ENCODE peak calls at places on chromosome 6, in six cellular contexts. One of them, this sample, is unnamed.

GRCh38 chr6:121932071-121933009 is 467.1 kb upstream of the HSF2 start:
- DNase-seq in small intestine: peak; percentile 17
- DNase-seq in OCI-LY7: no peak
- DNase-seq in Peyer's patch: peak; percentile 43
- DNase-seq in ascending aorta: peak; percentile 71
- DNase-seq in ovary: no peak
- DNase-seq in this sample: no peak

GRCh38 chr6:34900321-34901031 is 11.4 kb downstream of the ANKS1A start:
- DNase-seq in small intestine: no peak
- DNase-seq in OCI-LY7: no peak
- DNase-seq in Peyer's patch: no peak
- DNase-seq in ascending aorta: no peak
- DNase-seq in ovary: no peak
- DNase-seq in this sample: no peak

GRCh38 chr6:55033021-55033546 is 141.2 kb upstream of the HCRTR2 start:
- DNase-seq in small intestine: no peak
- DNase-seq in OCI-LY7: no peak
- DNase-seq in Peyer's patch: no peak
- DNase-seq in ascending aorta: no peak
- DNase-seq in ovary: no peak
- DNase-seq in this sample: no peak

GRCh38 chr6:166556871-166557322 is 29.6 kb downstream of the RAMACL start:
- DNase-seq in small intestine: peak; percentile 83
- DNase-seq in OCI-LY7: no peak
- DNase-seq in Peyer's patch: peak; percentile 73
- DNase-seq in ascending aorta: peak; percentile 97
- DNase-seq in ovary: peak; percentile 55
- DNase-seq in this sample: peak; percentile 98

GRCh38 chr6:53306819-53307347 is 41.9 kb downstream of the ELOVL5 start:
- DNase-seq in small intestine: peak; percentile 84
- DNase-seq in OCI-LY7: no peak
- DNase-seq in Peyer's patch: no peak
- DNase-seq in ascending aorta: no peak
- DNase-seq in ovary: no peak
- DNase-seq in this sample: no peak

GRCh38 chr6:93779086-93779858 is 359.9 kb upstream of the EPHA7 start:
- DNase-seq in small intestine: no peak
- DNase-seq in OCI-LY7: no peak
- DNase-seq in Peyer's patch: no peak
- DNase-seq in ascending aorta: no peak
- DNase-seq in ovary: no peak
- DNase-seq in this sample: no peak

GRCh38 chr6:135251964-135252429 is 70.9 kb downstream of the MYB start:
- DNase-seq in small intestine: peak; percentile 31
- DNase-seq in OCI-LY7: no peak
- DNase-seq in Peyer's patch: no peak
- DNase-seq in ascending aorta: no peak
- DNase-seq in ovary: no peak
- DNase-seq in this sample: no peak

GRCh38 chr6:88047510-88048150 is at the start of gene SPACA1:
- DNase-seq in small intestine: no peak
- DNase-seq in OCI-LY7: no peak
- DNase-seq in Peyer's patch: no peak
- DNase-seq in ascending aorta: no peak
- DNase-seq in ovary: no peak
- DNase-seq in this sample: no peak

GRCh38 chr6:74715362-74716068 is 490.3 kb downstream of the COL12A1 start:
- DNase-seq in small intestine: no peak
- DNase-seq in OCI-LY7: no peak
- DNase-seq in Peyer's patch: no peak
- DNase-seq in ascending aorta: no peak
- DNase-seq in ovary: no peak
- DNase-seq in this sample: no peak

GRCh38 chr6:137853569-137854213 is 13.4 kb upstream of the TNFAIP3 start:
- DNase-seq in small intestine: no peak
- DNase-seq in OCI-LY7: no peak
- DNase-seq in Peyer's patch: no peak
- DNase-seq in ascending aorta: no peak
- DNase-seq in ovary: no peak
- DNase-seq in this sample: no peak

GRCh38 chr6:48140221-48140620 is 29.2 kb upstream of the PTCHD4 start:
- DNase-seq in small intestine: no peak
- DNase-seq in OCI-LY7: no peak
- DNase-seq in Peyer's patch: no peak
- DNase-seq in ascending aorta: no peak
- DNase-seq in ovary: no peak
- DNase-seq in this sample: no peak

GRCh38 chr6:151765444-151765886 is 42.0 kb upstream of the ESR1 start:
- DNase-seq in small intestine: peak; percentile 57
- DNase-seq in OCI-LY7: peak; percentile 52
- DNase-seq in Peyer's patch: no peak
- DNase-seq in ascending aorta: peak; percentile 75
- DNase-seq in ovary: peak; percentile 48
- DNase-seq in this sample: peak; percentile 50

GRCh38 chr6:37516920-37517405 is 17.3 kb upstream of the CCDC167 start:
- DNase-seq in small intestine: peak; percentile 31
- DNase-seq in OCI-LY7: no peak
- DNase-seq in Peyer's patch: no peak
- DNase-seq in ascending aorta: no peak
- DNase-seq in ovary: no peak
- DNase-seq in this sample: no peak

GRCh38 chr6:14542670-14543366 is 425.2 kb downstream of the CD83 start:
- DNase-seq in small intestine: no peak
- DNase-seq in OCI-LY7: peak; percentile 24
- DNase-seq in Peyer's patch: peak; percentile 63
- DNase-seq in ascending aorta: no peak
- DNase-seq in ovary: no peak
- DNase-seq in this sample: no peak

GRCh38 chr6:88814909-88815308 is 148.5 kb downstream of the RNGTT start:
- DNase-seq in small intestine: peak; percentile 47
- DNase-seq in OCI-LY7: no peak
- DNase-seq in Peyer's patch: peak; percentile 50
- DNase-seq in ascending aorta: no peak
- DNase-seq in ovary: no peak
- DNase-seq in this sample: no peak

GRCh38 chr6:49541210-49541724 is 9.2 kb upstream of the C6orf141 start:
- DNase-seq in small intestine: peak; percentile 52
- DNase-seq in OCI-LY7: no peak
- DNase-seq in Peyer's patch: no peak
- DNase-seq in ascending aorta: no peak
- DNase-seq in ovary: no peak
- DNase-seq in this sample: no peak

GRCh38 chr6:87183687-87184086 is 28.3 kb downstream of the ZNF292 start:
- DNase-seq in small intestine: no peak
- DNase-seq in OCI-LY7: no peak
- DNase-seq in Peyer's patch: no peak
- DNase-seq in ascending aorta: no peak
- DNase-seq in ovary: no peak
- DNase-seq in this sample: no peak

GRCh38 chr6:4912559-4912958 is 91.3 kb downstream of the RPP40 start:
- DNase-seq in small intestine: no peak
- DNase-seq in OCI-LY7: no peak
- DNase-seq in Peyer's patch: no peak
- DNase-seq in ascending aorta: no peak
- DNase-seq in ovary: no peak
- DNase-seq in this sample: no peak

GRCh38 chr6:64520050-64520449 is 884.4 kb downstream of the PHF3 start:
- DNase-seq in small intestine: no peak
- DNase-seq in OCI-LY7: no peak
- DNase-seq in Peyer's patch: no peak
- DNase-seq in ascending aorta: no peak
- DNase-seq in ovary: no peak
- DNase-seq in this sample: no peak

GRCh38 chr6:157045831-157046454 is 268.8 kb downstream of the ARID1B start:
- DNase-seq in small intestine: peak; percentile 28
- DNase-seq in OCI-LY7: no peak
- DNase-seq in Peyer's patch: no peak
- DNase-seq in ascending aorta: no peak
- DNase-seq in ovary: no peak
- DNase-seq in this sample: no peak

GRCh38 chr6:75422024-75422639 is 71.5 kb downstream of the FILIP1 start:
- DNase-seq in small intestine: no peak
- DNase-seq in OCI-LY7: no peak
- DNase-seq in Peyer's patch: no peak
- DNase-seq in ascending aorta: no peak
- DNase-seq in ovary: no peak
- DNase-seq in this sample: no peak

GRCh38 chr6:12163149-12163548 is 127.0 kb upstream of the EDN1 start:
- DNase-seq in small intestine: peak; percentile 40
- DNase-seq in OCI-LY7: no peak
- DNase-seq in Peyer's patch: peak; percentile 56
- DNase-seq in ascending aorta: no peak
- DNase-seq in ovary: no peak
- DNase-seq in this sample: no peak

GRCh38 chr6:146503096-146503495 is 40.5 kb upstream of the RAB32 start:
- DNase-seq in small intestine: no peak
- DNase-seq in OCI-LY7: no peak
- DNase-seq in Peyer's patch: no peak
- DNase-seq in ascending aorta: no peak
- DNase-seq in ovary: no peak
- DNase-seq in this sample: no peak

DNA sequence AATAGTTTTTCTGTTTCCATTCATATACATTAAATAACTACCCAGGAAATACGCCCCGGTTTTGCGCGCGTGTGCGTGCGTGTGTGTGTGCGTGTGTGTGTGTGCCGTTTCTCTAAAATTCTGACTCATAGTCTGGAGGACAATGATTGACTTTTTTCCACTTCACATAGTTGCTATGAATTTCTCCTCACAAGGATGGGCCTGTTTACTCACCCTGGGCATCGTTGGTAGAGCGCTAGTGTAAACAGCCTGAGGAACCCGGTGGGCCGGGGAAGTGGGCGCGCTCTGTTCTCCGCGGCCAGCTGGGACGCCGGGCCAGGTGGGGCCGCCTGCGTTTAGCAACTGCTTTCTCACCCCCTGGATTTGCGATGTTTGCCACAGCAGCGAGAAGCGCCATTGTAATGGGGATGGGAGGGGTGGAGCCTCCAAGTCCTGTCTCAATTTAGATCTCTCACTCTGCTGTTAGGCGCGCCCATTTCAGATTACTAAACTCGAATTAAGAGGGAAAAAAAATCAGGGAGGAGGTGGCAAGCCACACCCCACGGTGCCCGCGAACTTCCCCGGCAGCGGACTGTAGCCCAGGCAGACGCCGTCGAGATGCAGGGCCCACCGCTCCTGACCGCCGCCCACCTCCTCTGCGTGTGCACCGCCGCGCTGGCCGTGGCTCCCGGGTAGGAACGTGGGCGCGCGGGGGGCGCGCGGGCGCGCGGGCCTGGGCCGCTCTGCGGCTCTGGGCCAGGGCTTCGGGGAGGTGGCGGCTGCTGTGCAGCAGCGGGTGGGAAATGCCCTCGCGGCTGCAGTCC is at the start of gene CD109:
- DNase-seq in small intestine: no peak
- DNase-seq in OCI-LY7: no peak
- DNase-seq in Peyer's patch: no peak
- DNase-seq in ascending aorta: peak; percentile 66
- DNase-seq in ovary: no peak
- DNase-seq in this sample: peak; percentile 21
- H3K27ac ChIP-seq in small intestine: peak within 1 kb of the TSS; percentile 66
- H3K27ac ChIP-seq in OCI-LY7: no peak within 1 kb of the TSS
- H3K27ac ChIP-seq in Peyer's patch: peak within 1 kb of the TSS; percentile 31
- H3K27ac ChIP-seq in ascending aorta: peak within 1 kb of the TSS; percentile 86
- H3K27ac ChIP-seq in ovary: peak within 1 kb of the TSS; percentile 33
- H3K27ac ChIP-seq in this sample: peak within 1 kb of the TSS; percentile 15

DNA sequence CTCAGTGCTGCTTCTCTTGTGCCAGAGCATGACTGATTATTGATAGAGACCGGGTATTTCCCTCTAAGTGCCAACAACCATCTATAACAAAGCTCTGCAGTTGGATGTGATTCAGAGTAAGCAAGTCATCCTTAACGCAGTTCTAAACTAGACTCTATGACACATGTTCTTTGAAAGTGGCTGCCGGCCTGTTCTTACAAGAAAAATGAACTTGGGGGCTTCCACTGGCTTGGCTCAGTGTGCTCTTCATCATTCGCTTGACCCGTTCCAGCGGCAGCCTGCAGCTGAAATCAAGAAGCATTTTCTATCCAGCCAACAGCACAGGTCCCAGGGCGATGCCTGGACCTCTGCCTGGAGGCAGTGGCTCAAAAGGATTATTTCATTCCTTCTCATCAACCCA is 29.8 kb downstream of the GFOD1 start:
- DNase-seq in small intestine: no peak
- DNase-seq in OCI-LY7: no peak
- DNase-seq in Peyer's patch: no peak
- DNase-seq in ascending aorta: no peak
- DNase-seq in ovary: no peak
- DNase-seq in this sample: no peak
- H3K27ac ChIP-seq in small intestine: no peak overlapping the region
- H3K27ac ChIP-seq in OCI-LY7: peak overlapping the region; percentile 85
- H3K27ac ChIP-seq in Peyer's patch: peak overlapping the region; percentile 20
- H3K27ac ChIP-seq in ascending aorta: no peak overlapping the region
- H3K27ac ChIP-seq in ovary: no peak overlapping the region
- H3K27ac ChIP-seq in this sample: no peak overlapping the region

DNA sequence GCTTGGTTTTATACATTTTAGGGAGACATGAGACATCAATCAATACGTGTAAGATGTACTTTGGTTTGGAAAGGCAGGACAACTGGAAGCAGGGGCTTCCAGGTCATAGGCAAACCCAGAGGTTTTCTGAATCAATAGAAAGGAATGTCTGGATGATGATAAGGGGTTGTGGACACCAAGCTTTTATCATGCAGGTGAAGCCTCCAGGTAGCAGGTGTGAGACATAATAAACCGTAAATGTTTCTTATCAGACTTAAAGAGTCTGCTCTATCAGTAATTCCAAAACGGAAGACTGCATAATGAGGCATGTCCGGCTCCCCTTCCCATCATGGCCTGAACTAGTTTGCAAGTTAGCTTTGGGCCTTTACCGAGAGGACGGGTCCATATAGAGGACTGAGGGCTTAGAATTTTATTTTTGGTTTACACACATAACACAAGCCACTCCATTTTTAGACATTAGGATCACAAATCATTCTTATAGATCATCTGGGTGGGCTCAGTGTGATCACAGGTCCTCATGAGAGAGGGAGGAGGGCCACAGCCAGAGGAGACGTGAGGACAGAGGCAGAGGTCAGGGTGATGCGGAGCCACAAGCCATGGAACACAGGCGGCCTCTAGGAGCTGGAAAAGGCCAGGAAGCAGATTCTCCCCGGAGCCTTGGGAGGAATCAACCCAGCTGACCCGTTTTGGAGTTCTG is 10.7 kb upstream of the SERPINB9 start:
- DNase-seq in small intestine: peak; percentile 14
- DNase-seq in OCI-LY7: no peak
- DNase-seq in Peyer's patch: no peak
- DNase-seq in ascending aorta: peak; percentile 31
- DNase-seq in ovary: no peak
- DNase-seq in this sample: no peak
- H3K27ac ChIP-seq in small intestine: no peak overlapping the region
- H3K27ac ChIP-seq in OCI-LY7: no peak overlapping the region
- H3K27ac ChIP-seq in Peyer's patch: no peak overlapping the region
- H3K27ac ChIP-seq in ascending aorta: no peak overlapping the region
- H3K27ac ChIP-seq in ovary: no peak overlapping the region
- H3K27ac ChIP-seq in this sample: no peak overlapping the region

DNA sequence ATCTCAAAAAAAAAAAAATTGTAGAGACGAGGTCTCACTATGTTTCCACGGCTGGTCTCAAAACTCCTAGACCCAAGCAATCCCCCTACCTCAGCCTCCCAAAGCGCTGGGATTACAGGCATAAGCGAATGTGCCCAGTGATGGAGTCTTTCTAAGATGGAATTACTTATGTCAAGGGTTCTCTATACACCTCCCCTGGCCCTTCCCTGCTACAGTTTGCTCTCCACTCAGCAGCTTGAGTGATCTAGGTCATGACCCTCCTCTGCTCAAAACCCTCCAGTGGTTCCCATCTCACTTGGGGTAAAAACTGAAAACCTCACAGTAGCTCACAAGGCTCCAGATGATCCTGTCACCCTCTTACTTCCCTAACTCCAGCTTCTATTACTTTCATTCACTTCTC is 1.8 kb upstream of the DNPH1 start:
- DNase-seq in small intestine: no peak
- DNase-seq in OCI-LY7: no peak
- DNase-seq in Peyer's patch: no peak
- DNase-seq in ascending aorta: no peak
- DNase-seq in ovary: no peak
- DNase-seq in this sample: no peak
- H3K27ac ChIP-seq in small intestine: no peak overlapping the region
- H3K27ac ChIP-seq in OCI-LY7: no peak overlapping the region
- H3K27ac ChIP-seq in Peyer's patch: no peak overlapping the region
- H3K27ac ChIP-seq in ascending aorta: no peak overlapping the region
- H3K27ac ChIP-seq in ovary: no peak overlapping the region
- H3K27ac ChIP-seq in this sample: no peak overlapping the region